ENCODE peak calls at places on chromosomes 7 and 10, in six cellular contexts. S is AG10803; Z is NCI-H82; X is activated CD4-positive, alpha-beta memory T cell treated with anti-CD3 and anti-CD28 coated beads for 36 hours; I is right cardiac atrium; M is activated CD8-positive, alpha-beta T cell treated with anti-CD3 and anti-CD28 coated beads for 36 hours. K is an unnamed sample.

GRCh38 chr10:72335394-72336258 is 19.1 kb downstream of the DNAJB12 start:
- DNase-seq in S (no peak), Z (no peak), X (peak), I (peak), M (peak), K (no peak)

GRCh38 chr7:149188213-149188612 is 7.1 kb upstream of the ZNF282 start:
- DNase-seq in S (no peak), Z (no peak), X (no peak), I (no peak), M (no peak), K (no peak)

GRCh38 chr7:100402241-100402640 is 26.3 kb downstream of the ZCWPW1 start:
- DNase-seq in S (no peak), Z (no peak), X (no peak), I (no peak), M (no peak), K (no peak)

GRCh38 chr7:131164025-131164899 is 163.4 kb upstream of the MKLN1 start:
- DNase-seq in S (peak), Z (no peak), X (no peak), I (no peak), M (no peak), K (no peak)

GRCh38 chr7:101739757-101740398 is 77.5 kb upstream of the CUX1 start:
- DNase-seq in S (no peak), Z (no peak), X (no peak), I (no peak), M (no peak), K (no peak)

GRCh38 chr10:95864906-95865813 is 42.6 kb upstream of the CC2D2B start:
- DNase-seq in S (peak), Z (peak), X (peak), I (no peak), M (peak), K (peak)

GRCh38 chr7:157859915-157860314 is 523.1 kb downstream of the DNAJB6 start:
- DNase-seq in S (no peak), Z (no peak), X (no peak), I (no peak), M (no peak), K (no peak)

GRCh38 chr7:17444673-17445072 is 146.2 kb downstream of the AHR start:
- DNase-seq in S (no peak), Z (no peak), X (no peak), I (no peak), M (no peak), K (no peak)

GRCh38 chr7:41065663-41066062 is 637.2 kb downstream of the INHBA start:
- DNase-seq in S (no peak), Z (no peak), X (no peak), I (no peak), M (no peak), K (no peak)

GRCh38 chr7:141675431-141676210 is 26.3 kb downstream of the DENND11 start:
- DNase-seq in S (no peak), Z (no peak), X (peak), I (no peak), M (peak), K (no peak)

GRCh38 chr10:80452688-80453391 is 1.3 kb upstream of the TSPAN14 start:
- DNase-seq in S (no peak), Z (peak), X (no peak), I (no peak), M (no peak), K (no peak)

GRCh38 chr10:96642973-96643372 is 56.2 kb upstream of the TM9SF3 start:
- DNase-seq in S (peak), Z (peak), X (peak), I (peak), M (peak), K (peak)

K was measured in ecto neural progenitor cell.